ENCODE peak calls at places on chromosomes 13 and 19, in seven cellular contexts. E is left colon; R is activated CD4-positive, alpha-beta T cell treated with anti-CD3 and anti-CD28 coated beads for 48 hours; X is kidney epithelial cell; K is activated CD8-positive, alpha-beta memory T cell treated with anti-CD3 and anti-CD28 coated beads for 1 hour; G is progenitor cell of endocrine pancreas; F is stimulated activated CD4-positive, alpha-beta T cell treated with anti-CD3 and anti-CD28 coated beads, Interleukin-1b, Interleukin-23, amount 100 ng/mL, for 24 hours. J is an unnamed sample.

GRCh38 chr19:7507884-7508283 is 8.0 kb upstream of the ZNF358 start:
- DNase-seq in R (peak; percentile 54), X (no peak), E (peak; percentile 76), F (no peak), K (no peak), G (no peak), J (peak; percentile 77)

GRCh38 chr19:900302-901111 is 7.2 kb downstream of the RNU6-9 start:
- DNase-seq in X (no peak), R (peak; percentile 40), G (no peak), K (no peak), F (no peak), E (peak; percentile 55), J (peak; percentile 25)

GRCh38 chr19:29105629-29106352 is 107.2 kb downstream of the UQCRFS1 start:
- DNase-seq in G (no peak), K (no peak), X (no peak), R (no peak), E (no peak), F (no peak), J (no peak)

GRCh38 chr19:51391073-51391611 is 751 bp upstream of the C19orf84 start:
- DNase-seq in K (no peak), E (no peak), F (no peak), X (no peak), R (no peak), G (no peak), J (no peak)

GRCh38 chr19:28815257-28815656 is 397.7 kb downstream of the UQCRFS1 start:
- DNase-seq in R (no peak), G (no peak), K (no peak), E (no peak), F (no peak), X (no peak), J (no peak)

GRCh38 chr19:28847468-28847867 is 365.5 kb downstream of the UQCRFS1 start:
- DNase-seq in E (no peak), G (no peak), F (no peak), R (no peak), K (no peak), X (no peak), J (no peak)

GRCh38 chr19:10740798-10741197 is 22.9 kb downstream of the DNM2 start:
- DNase-seq in F (no peak), X (no peak), E (no peak), R (no peak), G (no peak), K (no peak), J (peak; percentile 90)

GRCh38 chr13:31824705-31825512 is 85.6 kb downstream of the RXFP2 start:
- DNase-seq in X (no peak), K (no peak), E (no peak), F (no peak), G (no peak), R (no peak), J (no peak)

GRCh38 chr13:52786747-52787146 is 47.1 kb upstream of the CNMD start:
- DNase-seq in K (no peak), R (no peak), E (no peak), G (no peak), X (no peak), F (no peak), J (no peak)

GRCh38 chr19:55341191-55342043 is 1.7 kb downstream of the KMT5C start:
- DNase-seq in X (no peak), K (peak; percentile 19), F (peak; percentile 28), E (peak; percentile 81), R (peak; percentile 82), G (peak; percentile 72), J (peak; percentile 62)

GRCh38 chr19:2291185-2291751 is 9.3 kb upstream of the PEAK3 start:
- DNase-seq in F (no peak), K (no peak), G (peak; percentile 62), E (no peak), R (no peak), X (no peak), J (no peak)

GRCh38 chr13:89221557-89222158 is 1550.5 kb downstream of the SLITRK5 start:
- DNase-seq in F (no peak), G (no peak), K (no peak), E (no peak), R (no peak), X (no peak), J (no peak)

GRCh38 chr13:96816261-96816660 is 178.0 kb downstream of the OXGR1 start:
- DNase-seq in F (no peak), K (no peak), X (no peak), G (no peak), R (no peak), E (no peak), J (no peak)

GRCh38 chr19:36136975-36137686 is 2.7 kb upstream of the CAPNS1 start:
- DNase-seq in E (peak; percentile 62), R (no peak), X (no peak), K (no peak), G (no peak), F (no peak), J (peak; percentile 94)

J was measured in small intestine.